ENCODE peak calls at places on chromosomes 6 and 20, in five cellular contexts. M is mammary epithelial cell, V is GM12892, T is transverse colon, Y is NCI-H1417. P is an unnamed sample.

GRCh38 chr6:75210885-75211739 is 5.3 kb upstream of the COL12A1 start:
- DNase-seq in V (no peak), M (peak), Y (peak), T (peak), P (peak)

GRCh38 chr6:69349776-69350175 is 447.0 kb downstream of the LMBRD1 start:
- DNase-seq in T (no peak), Y (no peak), M (no peak), V (no peak), P (no peak)

GRCh38 chr20:57450931-57451330 is 59.7 kb downstream of the RBM38 start:
- DNase-seq in T (no peak), M (no peak), Y (no peak), V (no peak), P (no peak)

GRCh38 chr6:149160943-149161342 is 156.6 kb upstream of the TAB2 start:
- DNase-seq in Y (no peak), T (no peak), M (no peak), V (no peak), P (no peak)

GRCh38 chr6:116561377-116562018 is 7.9 kb downstream of the CALHM4 start:
- DNase-seq in T (peak), M (peak), Y (peak), V (no peak), P (peak)

GRCh38 chr20:10641467-10641866 is 32.3 kb downstream of the JAG1 start:
- DNase-seq in T (no peak), V (no peak), M (no peak), Y (no peak), P (no peak)

GRCh38 chr6:42088101-42088591 is 37.8 kb downstream of the TAF8 start:
- DNase-seq in T (no peak), Y (no peak), V (no peak), M (peak), P (no peak)

GRCh38 chr20:59835448-59836395 is 97.7 kb downstream of the SYCP2 start:
- DNase-seq in T (peak), V (no peak), Y (peak), M (peak), P (peak)

GRCh38 chr6:135990855-135991464 is 139.5 kb downstream of the PDE7B start:
- DNase-seq in V (no peak), Y (no peak), M (no peak), T (no peak), P (no peak)

P was measured in NCI-H69.